ENCODE peak calls at places on chromosome 12, in nine cellular contexts. V, F, X, E, G, J, H, Q and U are unnamed samples.

GRCh38 chr12:74021937-74022336 is 515.7 kb upstream of the ATXN7L3B start:
- DNase-seq in J (no peak), Q (peak; percentile 68), E (peak; percentile 48), X (no peak), V (peak; percentile 91), G (peak; percentile 9), F (no peak), H (peak; percentile 50), U (no peak)

GRCh38 chr12:2152134-2152533 is 99.3 kb downstream of the CACNA1C start:
- DNase-seq in F (no peak), Q (no peak), J (no peak), G (no peak), H (no peak), X (no peak), E (no peak), V (no peak), U (no peak)

GRCh38 chr12:68119724-68120211 is 39.8 kb downstream of the IFNG start:
- DNase-seq in H (no peak), E (no peak), V (no peak), X (no peak), Q (no peak), F (no peak), G (no peak), J (no peak), U (no peak)

GRCh38 chr12:76685246-76685678 is 78.7 kb upstream of the ZDHHC17 start:
- DNase-seq in H (no peak), X (no peak), V (peak; percentile 46), J (no peak), Q (no peak), G (peak; percentile 10), F (no peak), E (no peak), U (no peak)

GRCh38 chr12:113471619-113472171 is at the start of gene LHX5:
- DNase-seq in Q (no peak), F (no peak), H (no peak), J (no peak), E (no peak), V (peak; percentile 87), G (no peak), X (no peak), U (no peak)

GRCh38 chr12:52313461-52313860 is 7.7 kb downstream of the KRT83 start:
- DNase-seq in Q (no peak), E (no peak), H (no peak), J (no peak), X (no peak), G (no peak), F (no peak), V (no peak), U (no peak)

GRCh38 chr12:131105736-131106356 is 152.1 kb downstream of the ADGRD1 start:
- DNase-seq in J (no peak), F (no peak), X (no peak), G (no peak), V (no peak), Q (no peak), E (no peak), H (no peak), U (no peak)

GRCh38 chr12:124423683-124424515 is 129.0 kb downstream of the RFLNA start:
- DNase-seq in E (no peak), X (no peak), V (no peak), Q (no peak), J (no peak), G (no peak), F (no peak), H (no peak), U (no peak)

GRCh38 chr12:132147423-132148367 is 3.4 kb downstream of the NOC4L start:
- DNase-seq in E (no peak), J (no peak), H (no peak), Q (no peak), G (no peak), V (no peak), F (no peak), X (no peak), U (peak; percentile 60)

GRCh38 chr12:77746108-77746507 is 84.6 kb upstream of the NAV3 start:
- DNase-seq in X (no peak), H (no peak), J (no peak), F (no peak), G (no peak), E (no peak), V (no peak), Q (no peak), U (no peak)

GRCh38 chr12:104521731-104522130 is 65.0 kb downstream of the CHST11 start:
- DNase-seq in G (no peak), E (no peak), V (no peak), F (no peak), Q (no peak), H (no peak), J (no peak), X (no peak), U (no peak)

GRCh38 chr12:52151859-52152783 is 39.7 kb downstream of the KRT80 start:
- DNase-seq in Q (no peak), X (no peak), V (peak; percentile 91), J (no peak), E (peak; percentile 79), F (no peak), G (peak; percentile 77), H (no peak), U (peak; percentile 84)

GRCh38 chr12:125104978-125105377 is 39.7 kb downstream of the AACS start:
- DNase-seq in F (no peak), E (no peak), J (no peak), Q (no peak), G (no peak), H (no peak), X (no peak), V (no peak), U (no peak)

GRCh38 chr12:103169-103981 is 36.8 kb downstream of the IQSEC3 start:
- DNase-seq in H (no peak), G (no peak), J (no peak), Q (peak; percentile 44), F (no peak), X (no peak), E (no peak), V (peak; percentile 90), U (peak; percentile 41)

GRCh38 chr12:117854339-117855012 is 114.3 kb downstream of the KSR2 start:
- DNase-seq in V (peak; percentile 89), F (no peak), E (peak; percentile 62), Q (no peak), J (no peak), X (no peak), H (peak; percentile 38), G (peak; percentile 51), U (no peak)

GRCh38 chr12:91914701-91915100 is 230.9 kb downstream of the BTG1 start:
- DNase-seq in V (no peak), X (no peak), H (no peak), G (no peak), J (no peak), Q (no peak), F (no peak), E (no peak), U (no peak)

GRCh38 chr12:91912178-91912577 is 233.5 kb downstream of the BTG1 start:
- DNase-seq in Q (no peak), V (no peak), H (no peak), F (no peak), E (no peak), J (no peak), G (no peak), X (no peak), U (no peak)

GRCh38 chr12:91913651-91914050 is 232.0 kb downstream of the BTG1 start:
- DNase-seq in J (no peak), X (no peak), Q (no peak), V (no peak), G (no peak), H (no peak), F (no peak), E (no peak), U (no peak)

GRCh38 chr12:91913124-91913523 is 232.5 kb downstream of the BTG1 start:
- DNase-seq in G (no peak), J (no peak), V (no peak), H (no peak), F (no peak), Q (no peak), E (no peak), X (no peak), U (no peak)

GRCh38 chr12:91910871-91911388 is 234.7 kb downstream of the BTG1 start:
- DNase-seq in H (no peak), F (no peak), X (no peak), J (no peak), G (no peak), E (no peak), V (peak; percentile 3), Q (no peak), U (no peak)
- TF ChIP-seq POLR2AphosphoS5 in H (no peak), F (no peak), X (no peak), J (no peak), G (no peak), E (no peak), V (no peak), Q (no peak), U (no peak)

DNA sequence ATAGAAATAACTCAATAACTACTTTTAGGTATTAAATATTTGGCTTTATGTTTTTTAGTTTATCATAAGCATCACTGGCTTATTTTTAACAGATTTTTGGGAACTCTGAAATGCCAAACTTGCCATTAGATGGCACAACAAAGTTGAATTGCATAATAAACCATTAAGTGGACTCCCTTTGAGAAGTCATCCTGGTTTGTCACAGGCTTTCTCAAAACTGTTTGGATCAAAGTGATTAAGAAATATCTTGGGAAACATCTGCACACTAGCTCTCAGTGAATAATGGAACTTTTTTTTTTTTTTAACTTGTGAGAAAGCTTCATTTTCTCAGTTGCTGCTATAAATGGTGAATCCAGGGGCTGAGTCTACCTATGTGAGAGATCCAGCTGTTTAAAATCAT is 4.3 kb downstream of the SLC16A7 start:
- DNase-seq in E (no peak), X (no peak), H (no peak), F (no peak), J (no peak), V (no peak), Q (no peak), G (no peak), U (no peak)
- H3K27ac ChIP-seq in E (no peak overlapping the region), X (no peak overlapping the region), H (no peak overlapping the region), F (no peak overlapping the region), J (no peak overlapping the region), V (no peak overlapping the region), Q (no peak overlapping the region), G (no peak overlapping the region), U (no peak overlapping the region)

GRCh38 chr12:127803545-127803944 is 463.4 kb upstream of the TMEM132C start:
- DNase-seq in Q (no peak), F (no peak), V (no peak), J (no peak), G (no peak), E (no peak), H (no peak), X (no peak), U (no peak)

DNA sequence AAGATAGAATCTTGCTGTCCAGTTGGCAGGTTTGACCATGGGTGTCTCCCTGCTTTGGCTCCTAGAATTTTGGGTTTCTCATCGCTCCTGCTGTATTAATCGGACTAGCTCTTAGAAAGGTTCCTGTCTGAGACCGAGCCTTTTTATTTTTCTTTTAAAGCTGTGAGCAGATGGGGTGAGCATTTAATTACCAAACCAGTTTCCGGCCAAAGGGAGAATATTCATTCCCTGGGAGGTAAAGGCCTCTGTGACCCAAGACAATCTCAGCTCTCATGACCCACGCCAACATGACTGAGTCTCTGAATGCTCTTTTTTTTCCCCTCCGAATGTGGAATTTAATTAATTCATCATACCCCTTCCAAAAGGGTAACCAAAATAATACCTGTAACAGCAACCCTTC is 464.7 kb upstream of the TMEM132C start:
- DNase-seq in J (no peak), V (no peak), E (no peak), H (no peak), X (no peak), G (no peak), F (no peak), Q (no peak), U (no peak)
- TF ChIP-seq POLR2AphosphoS5 in J (no peak), V (no peak), E (no peak), H (no peak), X (no peak), G (no peak), F (no peak), Q (no peak), U (no peak)

GRCh38 chr12:25054076-25054782 is 105.3 kb upstream of the BCAT1 start:
- DNase-seq in E (no peak), F (no peak), J (no peak), G (no peak), H (no peak), V (no peak), X (no peak), Q (no peak), U (no peak)
- H3K27ac ChIP-seq in E (no peak overlapping the region), F (no peak overlapping the region), J (peak overlapping the region; percentile 17), G (peak overlapping the region; percentile 77), H (no peak overlapping the region), V (no peak overlapping the region), X (no peak overlapping the region), Q (no peak overlapping the region), U (no peak overlapping the region)